ENCODE peak calls at places on chromosomes 12 and 14, in four cellular contexts. Y, R, T and S are unnamed samples.

GRCh38 chr12:90167501-90167900 is 458.9 kb upstream of the ATP2B1 start:
- DNase-seq in R (no peak), Y (no peak), T (no peak), S (no peak)

GRCh38 chr14:76034566-76034965 is 49.0 kb downstream of the IFT43 start:
- DNase-seq in T (no peak), Y (no peak), R (no peak), S (no peak)

GRCh38 chr12:104634044-104634443 is 177.3 kb downstream of the CHST11 start:
- DNase-seq in T (no peak), R (no peak), Y (no peak), S (no peak)

GRCh38 chr14:103149351-103149750 is 26.1 kb downstream of the TNFAIP2 start:
- DNase-seq in T (no peak), R (no peak), Y (no peak), S (no peak)

GRCh38 chr14:97248973-97249372 is 451.8 kb downstream of the VRK1 start:
- DNase-seq in Y (no peak), R (no peak), T (no peak), S (no peak)

GRCh38 chr14:69439516-69440270 is 41.2 kb downstream of the SLC39A9 start:
- DNase-seq in R (no peak), Y (no peak), T (no peak), S (no peak)

GRCh38 chr12:45654002-45654401 is 75.5 kb upstream of the ARID2 start:
- DNase-seq in Y (no peak), R (no peak), T (no peak), S (no peak)

GRCh38 chr14:75334191-75335051 is 55.8 kb downstream of the FOS start:
- DNase-seq in T (no peak), R (no peak), Y (peak; percentile 48), S (peak; percentile 32)

GRCh38 chr14:63174760-63175191 is 29.5 kb upstream of the RHOJ start:
- DNase-seq in Y (no peak), T (no peak), R (no peak), S (no peak)

GRCh38 chr12:48527891-48528670 is 2.6 kb downstream of the OR8S1 start:
- DNase-seq in R (no peak), Y (no peak), T (no peak), S (no peak)

GRCh38 chr14:96271421-96271762 is 15.4 kb downstream of the BDKRB1 start:
- DNase-seq in T (no peak), R (no peak), Y (no peak), S (no peak)

GRCh38 chr14:63647696-63648410 is 6.2 kb upstream of the WDR89 start:
- DNase-seq in T (no peak), R (no peak), Y (no peak), S (no peak)

GRCh38 chr12:31702047-31702446 is 26.8 kb downstream of the AMN1 start:
- DNase-seq in R (no peak), T (no peak), Y (no peak), S (no peak)

GRCh38 chr12:49190317-49190716 is 1.4 kb upstream of the TUBA1A start:
- DNase-seq in R (no peak), Y (no peak), T (no peak), S (no peak)

GRCh38 chr12:7369274-7369729 is 65.4 kb downstream of the ACSM4 start:
- DNase-seq in R (no peak), Y (no peak), T (no peak), S (no peak)

GRCh38 chr14:104609666-104610065 is 5.1 kb upstream of the TMEM179 start:
- DNase-seq in Y (no peak), T (no peak), R (no peak), S (no peak)

GRCh38 chr12:49000346-49000745 is 1.2 kb upstream of the DDN start:
- DNase-seq in R (no peak), Y (no peak), T (no peak), S (no peak)